ENCODE peak calls at places on chromosomes 16 and 17, in four cellular contexts. M is transverse colon, Q is HCT116, H is lower leg skin. T is an unnamed sample.

GRCh38 chr17:58084317-58084981 is 1.2 kb downstream of the DYNLL2 start:
- DNase-seq in H (no peak), M (peak), Q (peak), T (peak)

GRCh38 chr17:46158323-46159296 is 34.6 kb downstream of the KANSL1 start:
- DNase-seq in M (no peak), Q (no peak), H (no peak), T (no peak)

GRCh38 chr16:68116256-68116853 is 31.2 kb downstream of the NFATC3 start:
- DNase-seq in H (no peak), Q (no peak), M (no peak), T (peak)

GRCh38 chr16:30065943-30066881 is 652 bp downstream of the ALDOA start:
- DNase-seq in H (no peak), M (peak), Q (no peak), T (no peak)

GRCh38 chr16:79605999-79606398 is 5.5 kb upstream of the MAF start:
- DNase-seq in M (no peak), Q (no peak), H (peak), T (no peak)

GRCh38 chr16:18013863-18014262 is 322.7 kb downstream of the NPIPA8 start:
- DNase-seq in H (no peak), Q (no peak), M (no peak), T (no peak)

GRCh38 chr17:30600830-30601494 is 123.8 kb downstream of the GOSR1 start:
- DNase-seq in M (peak), Q (no peak), H (no peak), T (peak)

GRCh38 chr17:64216030-64216384 is 47.1 kb downstream of the TEX2 start:
- DNase-seq in Q (no peak), H (no peak), M (no peak), T (peak)

GRCh38 chr16:1224558-1224957 is 510 bp downstream of the TPSG1 start:
- DNase-seq in H (no peak), Q (no peak), M (peak), T (no peak)

GRCh38 chr16:75319513-75320401 is 68.3 kb upstream of the BCAR1 start:
- DNase-seq in H (no peak), M (no peak), Q (no peak), T (peak)

GRCh38 chr17:55289978-55290377 is 25.2 kb downstream of the HLF start:
- DNase-seq in M (no peak), Q (no peak), H (no peak), T (no peak)

GRCh38 chr17:32795339-32795979 is 81.5 kb downstream of the MYO1D start:
- DNase-seq in H (no peak), M (peak), Q (no peak), T (peak)

DNA sequence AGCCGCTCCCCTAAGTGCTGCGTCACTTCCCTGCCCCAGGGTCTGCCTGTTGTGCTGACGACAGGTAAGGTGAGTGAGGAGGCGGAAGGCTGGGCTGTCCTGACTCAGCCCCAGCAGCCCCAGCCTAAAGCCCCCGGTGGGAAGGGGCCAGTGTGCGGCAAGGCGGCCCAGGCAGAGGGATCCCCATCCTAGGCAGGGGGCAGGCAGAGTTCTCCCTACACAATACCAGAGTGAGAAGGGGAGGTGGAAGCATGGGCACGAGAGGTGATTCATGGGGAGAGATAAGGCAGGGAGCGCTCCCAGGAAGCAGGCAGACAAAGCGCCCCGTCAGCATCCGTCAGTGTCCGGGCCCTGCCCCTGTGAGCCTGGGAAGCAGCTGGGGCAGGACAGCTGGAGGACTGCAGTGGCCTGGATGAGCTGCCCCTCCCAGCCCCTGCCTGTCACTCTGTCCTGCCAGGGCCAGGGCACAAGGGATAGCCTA is 4.0 kb downstream of the FAM83G start:
- DNase-seq in M (peak), H (no peak), Q (no peak), T (no peak)
- TF ChIP-seq POLR2A in M (peak), H (no peak), Q (no peak), T (no peak)

GRCh38 chr17:4947411-4948165 is 742 bp downstream of the PFN1 start:
- DNase-seq in Q (no peak), H (peak), M (peak), T (peak)
- TF ChIP-seq POLR2A in Q (no peak), H (no peak), M (no peak), T (peak)

GRCh38 chr16:19885456-19886060 is 910 bp upstream of the GPRC5B start:
- DNase-seq in Q (no peak), H (no peak), M (peak), T (peak)

GRCh38 chr16:19886061-19886792 is 1.6 kb upstream of the GPRC5B start:
- DNase-seq in Q (peak), H (peak), M (peak), T (peak)

GRCh38 chr16:19883296-19883951 is 1.2 kb downstream of the GPRC5B start:
- DNase-seq in M (peak), Q (no peak), H (peak), T (peak)

GRCh38 chr16:19884021-19884485 is 595 bp downstream of the GPRC5B start:
- DNase-seq in Q (no peak), H (no peak), M (peak), T (peak)

GRCh38 chr16:19884611-19885455 is at the start of gene GPRC5B:
- DNase-seq in M (peak), H (peak), Q (no peak), T (peak)
- TF ChIP-seq POLR2A in M (no peak), H (no peak), Q (no peak), T (no peak)

DNA sequence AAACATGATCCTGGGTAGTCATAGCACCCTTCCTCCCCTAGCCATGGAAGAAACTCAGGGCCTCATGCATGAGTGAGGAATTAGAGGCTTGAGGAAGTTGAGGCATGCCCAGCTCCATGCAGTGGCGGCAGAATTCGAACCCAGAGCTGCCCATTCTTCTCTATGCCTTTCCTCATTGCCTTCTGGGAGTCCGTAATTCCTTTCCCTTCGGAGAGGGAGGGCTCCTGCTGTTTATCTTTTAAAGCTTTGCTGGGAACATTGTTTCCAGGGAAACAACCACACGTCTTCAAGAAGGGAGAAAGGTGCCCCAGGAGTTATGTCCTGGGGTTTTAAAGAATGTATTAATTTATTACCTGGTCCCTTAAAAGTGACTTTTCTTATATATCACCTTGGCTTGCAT is 8.5 kb downstream of the CRISPLD2 start:
- DNase-seq in H (no peak), Q (no peak), M (no peak), T (no peak)
- TF ChIP-seq POLR2A in H (no peak), Q (no peak), M (no peak), T (no peak)

GRCh38 chr17:76027159-76027839 is at the start of gene EVPL:
- DNase-seq in H (peak), M (peak), Q (peak), T (no peak)
- TF ChIP-seq POLR2A in H (no peak), M (peak), Q (peak), T (no peak)